ENCODE peak calls at places on chromosomes 13 and 19, in eight cellular contexts. E is AG04450, D is Caco-2, G is tibial artery, B is mesendoderm, X is keratinocyte, L is psoas muscle, P is H9. Q is an unnamed sample.

GRCh38 chr19:32296694-32297093 is 48.7 kb upstream of the ZNF507 start:
- DNase-seq in E (no peak), D (no peak), G (no peak), B (no peak), X (no peak), L (no peak), P (no peak), Q (no peak)

GRCh38 chr13:106561551-106562170 is 6.3 kb downstream of the ARGLU1 start:
- DNase-seq in E (no peak), D (no peak), G (no peak), B (peak; percentile 30), X (no peak), L (no peak), P (no peak), Q (no peak)

GRCh38 chr13:94800423-94800822 is 88.1 kb upstream of the SOX21 start:
- DNase-seq in E (no peak), D (no peak), G (no peak), B (no peak), X (no peak), L (no peak), P (no peak), Q (no peak)

GRCh38 chr13:48518083-48518482 is 14.8 kb downstream of the RCBTB2 start:
- DNase-seq in E (no peak), D (no peak), G (no peak), B (no peak), X (no peak), L (no peak), P (no peak), Q (no peak)

GRCh38 chr19:33667141-33667540 is 45.4 kb downstream of the CHST8 start:
- DNase-seq in E (no peak), D (no peak), G (no peak), B (no peak), X (no peak), L (no peak), P (no peak), Q (no peak)

GRCh38 chr13:40221460-40222201 is 444.8 kb downstream of the FOXO1 start:
- DNase-seq in E (no peak), D (no peak), G (no peak), B (no peak), X (no peak), L (no peak), P (no peak), Q (no peak)

GRCh38 chr13:100106005-100106404 is 17.1 kb downstream of the PCCA start:
- DNase-seq in E (no peak), D (no peak), G (no peak), B (no peak), X (no peak), L (no peak), P (no peak), Q (no peak)

GRCh38 chr19:47280183-47280797 is 5.6 kb downstream of the INAFM1 start:
- DNase-seq in E (no peak), D (peak; percentile 68), G (no peak), B (peak; percentile 78), X (no peak), L (no peak), P (peak; percentile 85), Q (no peak)

GRCh38 chr19:31348416-31349159 is 648 bp downstream of the TSHZ3 start:
- DNase-seq in E (no peak), D (no peak), G (no peak), B (peak; percentile 37), X (no peak), L (no peak), P (no peak), Q (no peak)

GRCh38 chr19:5354403-5354802 is 13.8 kb upstream of the PTPRS start:
- DNase-seq in E (no peak), D (peak; percentile 62), G (no peak), B (peak; percentile 56), X (no peak), L (no peak), P (peak; percentile 74), Q (no peak)

GRCh38 chr19:4399871-4400768 is at the start of gene SH3GL1:
- DNase-seq in E (peak; percentile 81), D (peak; percentile 87), G (peak; percentile 97), B (peak; percentile 93), X (no peak), L (peak; percentile 92), P (peak; percentile 91), Q (peak; percentile 92)

GRCh38 chr19:49712397-49712859 is 21.5 kb downstream of the CPT1C start:
- DNase-seq in E (no peak), D (peak; percentile 78), G (no peak), B (peak; percentile 79), X (no peak), L (peak; percentile 66), P (peak; percentile 96), Q (no peak)

GRCh38 chr13:21117104-21117809 is 55.9 kb upstream of the LATS2 start:
- DNase-seq in E (no peak), D (no peak), G (no peak), B (no peak), X (no peak), L (no peak), P (no peak), Q (no peak)

GRCh38 chr19:2215281-2215751 is 20.8 kb downstream of the PLEKHJ1 start:
- DNase-seq in E (no peak), D (no peak), G (no peak), B (peak; percentile 26), X (no peak), L (no peak), P (peak; percentile 73), Q (no peak)

GRCh38 chr13:77599351-77599750 is 63.8 kb downstream of the SCEL start:
- DNase-seq in E (no peak), D (no peak), G (no peak), B (no peak), X (no peak), L (no peak), P (no peak), Q (no peak)

GRCh38 chr13:75452564-75452963 is 29.4 kb downstream of the TBC1D4 start:
- DNase-seq in E (no peak), D (no peak), G (no peak), B (no peak), X (peak; percentile 26), L (no peak), P (no peak), Q (no peak)

GRCh38 chr19:6164906-6165531 is 29.6 kb downstream of the ACSBG2 start:
- DNase-seq in E (no peak), D (no peak), G (no peak), B (no peak), X (no peak), L (no peak), P (no peak), Q (no peak)

GRCh38 chr13:21537105-21537504 is 66.9 kb downstream of the MICU2 start:
- DNase-seq in E (no peak), D (no peak), G (no peak), B (no peak), X (no peak), L (no peak), P (no peak), Q (no peak)

GRCh38 chr13:113845055-113845454 is 18.8 kb downstream of the GAS6 start:
- DNase-seq in E (no peak), D (peak; percentile 25), G (peak; percentile 62), B (no peak), X (no peak), L (peak; percentile 36), P (no peak), Q (peak; percentile 42)

GRCh38 chr13:41465215-41465907 is 8.0 kb downstream of the RGCC start:
- DNase-seq in E (peak; percentile 53), D (no peak), G (no peak), B (no peak), X (no peak), L (peak; percentile 72), P (no peak), Q (no peak)

GRCh38 chr13:94110011-94110410 is 369.5 kb downstream of the DCT start:
- DNase-seq in E (no peak), D (no peak), G (no peak), B (no peak), X (no peak), L (no peak), P (no peak), Q (no peak)

GRCh38 chr13:62544928-62545327 is 1129.3 kb upstream of the PCDH20 start:
- DNase-seq in E (no peak), D (no peak), G (no peak), B (peak; percentile 3), X (no peak), L (no peak), P (no peak), Q (no peak)

GRCh38 chr13:43802511-43802910 is 15.7 kb upstream of the ENOX1 start:
- DNase-seq in E (no peak), D (no peak), G (no peak), B (no peak), X (no peak), L (no peak), P (no peak), Q (no peak)

GRCh38 chr19:3279306-3279705 is 54.8 kb downstream of the CELF5 start:
- DNase-seq in E (no peak), D (no peak), G (no peak), B (no peak), X (no peak), L (no peak), P (no peak), Q (no peak)
- H3K27me3 ChIP-seq in E (peaks cover 34% of the 10 kb centered on the region), D (no peaks in the 10 kb centered on the region), G (peaks cover 99% of the 10 kb centered on the region), B (no peaks in the 10 kb centered on the region), X (peaks cover 16% of the 10 kb centered on the region), L (peaks cover 27% of the 10 kb centered on the region), P (no peaks in the 10 kb centered on the region), Q (no peaks in the 10 kb centered on the region)

DNA sequence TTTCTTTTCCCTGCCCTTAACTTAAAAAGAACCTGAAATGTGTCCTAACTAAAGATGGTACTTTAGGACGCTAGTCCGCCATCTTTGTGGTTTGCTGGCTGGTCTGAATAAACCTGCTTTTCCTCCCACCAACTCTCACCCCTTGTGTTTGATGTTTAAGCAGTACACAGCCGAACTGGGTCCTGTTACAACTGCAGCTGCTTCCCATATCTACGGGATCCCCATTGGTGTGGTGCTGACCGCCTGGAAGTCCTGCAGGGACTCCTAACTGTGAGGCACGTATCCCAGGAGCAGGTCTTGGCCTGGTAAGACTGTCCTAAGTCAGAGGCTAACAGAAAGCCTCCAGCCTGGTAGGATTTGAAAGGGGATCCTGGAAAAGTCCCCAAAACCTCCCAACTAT is 40.9 kb upstream of the VSTM2B start:
- DNase-seq in E (no peak), D (no peak), G (no peak), B (no peak), X (no peak), L (no peak), P (peak; percentile 5), Q (no peak)
- H3K27me3 ChIP-seq in E (no peaks in the 10 kb centered on the region), D (no peaks in the 10 kb centered on the region), G (peaks cover 6% of the 10 kb centered on the region), B (no peaks in the 10 kb centered on the region), X (no peaks in the 10 kb centered on the region), L (no peaks in the 10 kb centered on the region), P (no peaks in the 10 kb centered on the region), Q (no peaks in the 10 kb centered on the region)

GRCh38 chr13:66503890-66504289 is 726.2 kb downstream of the PCDH9 start:
- DNase-seq in E (no peak), D (no peak), G (no peak), B (peak; percentile 69), X (no peak), L (no peak), P (no peak), Q (no peak)
- H3K27me3 ChIP-seq in E (no peaks in the 10 kb centered on the region), D (no peaks in the 10 kb centered on the region), G (no peaks in the 10 kb centered on the region), B (no peaks in the 10 kb centered on the region), X (no peaks in the 10 kb centered on the region), L (no peaks in the 10 kb centered on the region), P (no peaks in the 10 kb centered on the region), Q (no peaks in the 10 kb centered on the region)

DNA sequence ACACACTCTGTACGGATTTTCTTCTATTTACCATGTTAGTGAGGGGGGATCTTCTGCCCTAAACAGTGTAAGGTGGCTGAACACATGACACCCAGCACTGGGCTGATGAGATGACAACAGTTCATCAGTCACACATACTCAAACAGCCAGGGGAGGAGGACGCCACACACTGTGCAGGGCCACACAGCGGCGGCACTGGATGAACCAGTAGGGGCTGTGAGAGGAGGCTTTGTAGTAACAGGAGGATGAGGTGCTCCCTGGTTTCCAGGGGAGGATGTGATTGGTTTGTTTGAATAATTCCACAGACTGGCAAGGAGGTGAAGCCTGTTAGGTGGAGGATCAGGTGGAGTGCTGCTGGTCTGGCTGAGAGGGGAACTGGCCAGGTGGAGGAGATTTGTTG is 16.3 kb upstream of the GTF3A start:
- DNase-seq in E (no peak), D (no peak), G (no peak), B (no peak), X (no peak), L (no peak), P (no peak), Q (no peak)
- H3K27me3 ChIP-seq in E (peaks cover 36% of the 10 kb centered on the region), D (no peaks in the 10 kb centered on the region), G (peaks cover 9% of the 10 kb centered on the region), B (no peaks in the 10 kb centered on the region), X (peaks cover 4% of the 10 kb centered on the region), L (no peaks in the 10 kb centered on the region), P (no peaks in the 10 kb centered on the region), Q (no peaks in the 10 kb centered on the region)

Q was measured in breast epithelium.